ENCODE peak calls at places on chromosomes 2 and 18, in six cellular contexts. I is sigmoid colon; O is activated CD8-positive, alpha-beta memory T cell treated with anti-CD3 and anti-CD28 coated beads for 48 hours; N is AG10803; D is activated CD4-positive, alpha-beta memory T cell treated with anti-CD3 and anti-CD28 coated beads for 36 hours; A is NCI-H226. U is an unnamed sample.
A peak's percentile ranks its signal among the peaks of the same experiment; 100 is the strongest.

GRCh38 chr2:62195421-62196277 is at the start of gene B3GNT2:
- DNase-seq in I (peak; percentile 88), O (peak; percentile 74), N (peak; percentile 65), D (peak; percentile 89), A (peak; percentile 59), U (peak; percentile 58)

GRCh38 chr2:72778410-72778809 is 47.4 kb downstream of the EXOC6B start:
- DNase-seq in I (no peak), O (no peak), N (peak; percentile 22), D (no peak), A (peak; percentile 64), U (no peak)

GRCh38 chr2:223760838-223761502 is 76.4 kb downstream of the AP1S3 start:
- DNase-seq in I (no peak), O (no peak), N (peak; percentile 76), D (peak; percentile 78), A (peak; percentile 89), U (no peak)

GRCh38 chr2:91442246-91442905 is 2750.9 kb downstream of the RPIA start:
- DNase-seq in I (peak; percentile 63), O (no peak), N (no peak), D (peak; percentile 11), A (no peak), U (no peak)

GRCh38 chr18:79953921-79954651 is 2.6 kb upstream of the SLC66A2 start:
- DNase-seq in I (peak; percentile 26), O (no peak), N (no peak), D (peak; percentile 54), A (no peak), U (peak; percentile 61)

GRCh38 chr2:12202301-12202700 is 455.9 kb downstream of the LPIN1 start:
- DNase-seq in I (no peak), O (no peak), N (peak; percentile 48), D (no peak), A (peak; percentile 63), U (no peak)

GRCh38 chr2:219045937-219046550 is 4.7 kb upstream of the CFAP65 start:
- DNase-seq in I (no peak), O (no peak), N (no peak), D (peak; percentile 37), A (peak; percentile 48), U (no peak)

GRCh38 chr2:160145471-160145870 is 54.6 kb downstream of the ITGB6 start:
- DNase-seq in I (no peak), O (no peak), N (no peak), D (no peak), A (no peak), U (no peak)

GRCh38 chr2:199707584-199708185 is 143.3 kb downstream of the FTCDNL1 start:
- DNase-seq in I (no peak), O (no peak), N (no peak), D (no peak), A (no peak), U (no peak)

GRCh38 chr2:53490659-53491058 is 276.9 kb upstream of the CHAC2 start:
- DNase-seq in I (peak; percentile 87), O (no peak), N (peak; percentile 61), D (no peak), A (peak; percentile 48), U (no peak)

GRCh38 chr2:153967248-153967973 is 95.7 kb downstream of the GALNT13 start:
- DNase-seq in I (no peak), O (no peak), N (no peak), D (no peak), A (no peak), U (no peak)

GRCh38 chr18:47519277-47519676 is 267.8 kb upstream of the SKOR2 start:
- DNase-seq in I (no peak), O (no peak), N (no peak), D (no peak), A (no peak), U (no peak)

GRCh38 chr2:74146929-74147728 is 583 bp downstream of the BOLA3 start:
- DNase-seq in I (no peak), O (peak; percentile 35), N (peak; percentile 35), D (peak; percentile 72), A (no peak), U (no peak)

GRCh38 chr2:153059338-153060052 is 341.1 kb downstream of the ARL6IP6 start:
- DNase-seq in I (no peak), O (no peak), N (peak; percentile 1), D (no peak), A (peak; percentile 83), U (no peak)

GRCh38 chr18:14074187-14074586 is 58.0 kb downstream of the ZNF519 start:
- DNase-seq in I (no peak), O (no peak), N (no peak), D (no peak), A (no peak), U (no peak)

GRCh38 chr2:119592436-119592835 is 48.2 kb downstream of the CFAP221 start:
- DNase-seq in I (no peak), O (no peak), N (no peak), D (no peak), A (no peak), U (no peak)

GRCh38 chr2:239985356-239985755 is 39.8 kb downstream of the NDUFA10 start:
- DNase-seq in I (no peak), O (no peak), N (no peak), D (no peak), A (no peak), U (no peak)

GRCh38 chr2:218261424-218262273 is 834 bp downstream of the GPBAR1 start:
- DNase-seq in I (peak; percentile 68), O (no peak), N (no peak), D (no peak), A (no peak), U (no peak)

GRCh38 chr2:30165050-30165520 is 18.3 kb downstream of the YPEL5 start:
- DNase-seq in I (no peak), O (peak; percentile 8), N (peak; percentile 95), D (peak; percentile 73), A (peak; percentile 64), U (peak; percentile 89)

GRCh38 chr2:55268907-55269611 is at the start of gene MTIF2:
- DNase-seq in I (peak; percentile 97), O (peak; percentile 86), N (peak; percentile 92), D (peak; percentile 95), A (peak; percentile 93), U (peak; percentile 92)

GRCh38 chr2:33380001-33380609 is 96.3 kb upstream of the RASGRP3 start:
- DNase-seq in I (no peak), O (no peak), N (no peak), D (no peak), A (no peak), U (no peak)

GRCh38 chr2:96353032-96353561 is 17.5 kb downstream of the NCAPH start:
- DNase-seq in I (no peak), O (no peak), N (peak; percentile 74), D (no peak), A (no peak), U (no peak)

U was measured in NCI-H526 treated with DMSO at 0.1 percent for 48 hours.